ENCODE peak calls at places on chromosomes 11 and 22, in nine cellular contexts. L is amygdala; O is stimulated activated naive B cell treated with anti-CD40 and anti-IgM and Interleukin-4, amounts not matched to agents 10 μg/mL and 1 μg/mL and 100 μg/mL, for 72 hours; M is SHP77; C is coronary artery; R is stimulated activated CD8-positive, alpha-beta memory T cell treated with anti-CD3 and anti-CD28 coated beads, Interleukin-4, amount 100 ng/mL, for 48 hours; J is lower leg skin; I is cardiac muscle cell; E is H54. S is an unnamed sample.

GRCh38 chr11:60825118-60825517 is 16.8 kb upstream of the CCDC86 start:
- DNase-seq in L (no peak), O (no peak), M (no peak), C (no peak), R (no peak), J (no peak), I (no peak), E (no peak), S (no peak)

GRCh38 chr11:73225851-73226250 is 7.8 kb downstream of the P2RY2 start:
- DNase-seq in L (no peak), O (no peak), M (no peak), C (no peak), R (no peak), J (no peak), I (no peak), E (no peak), S (no peak)

GRCh38 chr22:43272869-43273318 is 70.3 kb downstream of the SCUBE1 start:
- DNase-seq in L (no peak), O (no peak), M (no peak), C (no peak), R (no peak), J (no peak), I (no peak), E (no peak), S (no peak)

GRCh38 chr11:45232341-45233080 is 53.6 kb downstream of the SYT13 start:
- DNase-seq in L (no peak), O (no peak), M (no peak), C (no peak), R (no peak), J (no peak), I (no peak), E (no peak), S (no peak)

GRCh38 chr11:103295704-103296103 is 186.5 kb downstream of the DYNC2H1 start:
- DNase-seq in L (no peak), O (no peak), M (no peak), C (no peak), R (no peak), J (no peak), I (peak; percentile 7), E (no peak), S (no peak)

GRCh38 chr22:45200862-45201511 is 37.3 kb downstream of the NUP50 start:
- DNase-seq in L (no peak), O (no peak), M (no peak), C (no peak), R (no peak), J (no peak), I (peak; percentile 29), E (no peak), S (no peak)

GRCh38 chr11:46983598-46983997 is 47.0 kb downstream of the CSTPP1 start:
- DNase-seq in L (no peak), O (no peak), M (no peak), C (no peak), R (no peak), J (no peak), I (no peak), E (no peak), S (no peak)

GRCh38 chr11:111310088-111310487 is 11.7 kb downstream of the POU2AF3 start:
- DNase-seq in L (no peak), O (no peak), M (peak; percentile 88), C (no peak), R (no peak), J (no peak), I (no peak), E (no peak), S (no peak)

GRCh38 chr11:95067042-95067827 is 516 bp downstream of the SRSF8 start:
- DNase-seq in L (peak; percentile 42), O (peak; percentile 70), M (peak; percentile 83), C (peak; percentile 93), R (peak; percentile 82), J (peak; percentile 74), I (peak; percentile 84), E (no peak), S (no peak)

GRCh38 chr11:7671807-7672206 is 1.5 kb downstream of the CYB5R2 start:
- DNase-seq in L (no peak), O (peak; percentile 65), M (no peak), C (no peak), R (peak; percentile 51), J (no peak), I (no peak), E (no peak), S (no peak)

GRCh38 chr11:129412501-129412900 is 36.9 kb downstream of the BARX2 start:
- DNase-seq in L (no peak), O (no peak), M (no peak), C (no peak), R (no peak), J (no peak), I (no peak), E (no peak), S (no peak)

GRCh38 chr11:47415949-47416472 is 7.6 kb downstream of the SLC39A13 start:
- DNase-seq in L (no peak), O (no peak), M (no peak), C (peak; percentile 93), R (no peak), J (peak; percentile 63), I (peak; percentile 96), E (peak; percentile 96), S (no peak)

GRCh38 chr11:72738199-72739141 is 13.7 kb downstream of the ARAP1 start:
- DNase-seq in L (no peak), O (peak; percentile 70), M (no peak), C (no peak), R (no peak), J (no peak), I (no peak), E (peak; percentile 71), S (no peak)

GRCh38 chr11:1010006-1010405 is 26.5 kb downstream of the MUC6 start:
- DNase-seq in L (no peak), O (no peak), M (no peak), C (no peak), R (no peak), J (no peak), I (no peak), E (no peak), S (no peak)

GRCh38 chr11:6151117-6151516 is 19.0 kb downstream of the OR52B2 start:
- DNase-seq in L (no peak), O (no peak), M (no peak), C (no peak), R (no peak), J (no peak), I (no peak), E (no peak), S (no peak)

GRCh38 chr11:35237860-35238715 is 99.1 kb downstream of the CD44 start:
- DNase-seq in L (no peak), O (peak; percentile 24), M (peak; percentile 70), C (no peak), R (peak; percentile 72), J (peak; percentile 44), I (peak; percentile 80), E (no peak), S (no peak)

GRCh38 chr11:100232006-100232405 is 455.1 kb upstream of the ARHGAP42 start:
- DNase-seq in L (no peak), O (no peak), M (no peak), C (no peak), R (no peak), J (no peak), I (no peak), E (no peak), S (no peak)

GRCh38 chr22:20863356-20863755 is 4.5 kb downstream of the SNAP29 start:
- DNase-seq in L (no peak), O (no peak), M (no peak), C (no peak), R (no peak), J (no peak), I (no peak), E (no peak), S (no peak)

GRCh38 chr11:95883381-95883780 is 40.5 kb downstream of the MTMR2 start:
- DNase-seq in L (no peak), O (no peak), M (no peak), C (no peak), R (no peak), J (no peak), I (no peak), E (no peak), S (no peak)

GRCh38 chr11:117688255-117688797 is 108.7 kb downstream of the DSCAML1 start:
- DNase-seq in L (no peak), O (no peak), M (no peak), C (no peak), R (no peak), J (no peak), I (no peak), E (no peak), S (no peak)

GRCh38 chr22:30801695-30802094 is 107.0 kb downstream of the OSBP2 start:
- DNase-seq in L (no peak), O (no peak), M (no peak), C (no peak), R (no peak), J (no peak), I (no peak), E (no peak), S (no peak)

GRCh38 chr11:69630009-69630870 is 10.7 kb upstream of the CCND1 start:
- DNase-seq in L (no peak), O (no peak), M (no peak), C (no peak), R (no peak), J (no peak), I (no peak), E (no peak), S (no peak)

GRCh38 chr11:123558536-123559315 is 95.7 kb downstream of the SCN3B start:
- DNase-seq in L (no peak), O (no peak), M (no peak), C (no peak), R (no peak), J (no peak), I (no peak), E (no peak), S (no peak)

GRCh38 chr11:66338276-66339162 is 2.3 kb upstream of the RIN1 start:
- DNase-seq in L (no peak), O (no peak), M (no peak), C (no peak), R (no peak), J (no peak), I (no peak), E (no peak), S (no peak)

GRCh38 chr11:69204246-69205124 is 48.8 kb downstream of the SMIM38 start:
- DNase-seq in L (no peak), O (no peak), M (no peak), C (peak; percentile 61), R (no peak), J (no peak), I (no peak), E (no peak), S (no peak)

GRCh38 chr11:106121570-106122320 is 44.3 kb downstream of the AASDHPPT start:
- DNase-seq in L (no peak), O (no peak), M (no peak), C (no peak), R (no peak), J (no peak), I (no peak), E (no peak), S (no peak)

GRCh38 chr22:42868751-42869251 is 11.7 kb upstream of the ARFGAP3 start:
- DNase-seq in L (peak; percentile 13), O (no peak), M (peak; percentile 88), C (peak; percentile 83), R (no peak), J (peak; percentile 39), I (peak; percentile 28), E (no peak), S (no peak)

GRCh38 chr11:48538991-48539390 is 50.4 kb downstream of the OR4A47 start:
- DNase-seq in L (no peak), O (no peak), M (no peak), C (no peak), R (no peak), J (no peak), I (no peak), E (no peak), S (no peak)

GRCh38 chr11:76859708-76860233 is 947 bp upstream of the ACER3 start:
- DNase-seq in L (no peak), O (no peak), M (no peak), C (no peak), R (no peak), J (no peak), I (no peak), E (no peak), S (no peak)

GRCh38 chr11:95531116-95531515 is 258.5 kb downstream of the FAM76B start:
- DNase-seq in L (no peak), O (no peak), M (no peak), C (no peak), R (no peak), J (no peak), I (peak; percentile 64), E (no peak), S (no peak)

GRCh38 chr22:38213319-38214247 is 11.8 kb downstream of the MAFF start:
- DNase-seq in L (no peak), O (peak; percentile 30), M (no peak), C (no peak), R (no peak), J (no peak), I (no peak), E (no peak), S (no peak)